ENCODE peak calls at places on chromosome 3, in seven cellular contexts. J is H1, I is HCT116, V is GM12878, N is SK-N-SH, X is K562, T is HepG2. D is an unnamed sample.

GRCh38 chr3:4776980-4777581 is 202.2 kb upstream of the BHLHE40 start:
- DNase-seq in J (no peak), I (no peak), V (peak; percentile 98), N (no peak), X (no peak), T (no peak), D (peak; percentile 94)

GRCh38 chr3:65347166-65347565 is 659.4 kb upstream of the ADAMTS9 start:
- DNase-seq in J (no peak), I (no peak), V (no peak), N (no peak), X (no peak), T (no peak), D (no peak)

GRCh38 chr3:56467801-56468183 is 475 bp downstream of the ERC2 start:
- DNase-seq in J (no peak), I (no peak), V (no peak), N (peak; percentile 69), X (no peak), T (no peak), D (no peak)

GRCh38 chr3:29764603-29765254 is 483.9 kb downstream of the RBMS3 start:
- DNase-seq in J (no peak), I (peak; percentile 16), V (no peak), N (no peak), X (no peak), T (no peak), D (peak; percentile 68)

GRCh38 chr3:36774072-36774471 is 9.7 kb upstream of the DCLK3 start:
- DNase-seq in J (no peak), I (no peak), V (no peak), N (no peak), X (no peak), T (no peak), D (no peak)

GRCh38 chr3:150081084-150081483 is 110.4 kb upstream of the PFN2 start:
- DNase-seq in J (no peak), I (no peak), V (no peak), N (no peak), X (no peak), T (no peak), D (peak; percentile 54)

GRCh38 chr3:78978037-78978436 is 789.8 kb downstream of the ROBO1 start:
- DNase-seq in J (no peak), I (no peak), V (no peak), N (no peak), X (no peak), T (peak; percentile 10), D (peak; percentile 8)

GRCh38 chr3:155390361-155390760 is 96.9 kb upstream of the STRIT1 start:
- DNase-seq in J (no peak), I (no peak), V (no peak), N (no peak), X (no peak), T (no peak), D (no peak)

GRCh38 chr3:115595611-115596010 is 27.7 kb upstream of the GAP43 start:
- DNase-seq in J (no peak), I (no peak), V (no peak), N (no peak), X (peak; percentile 1), T (peak; percentile 7), D (no peak)

GRCh38 chr3:52025453-52025852 is 29.8 kb upstream of the RPL29 start:
- DNase-seq in J (no peak), I (no peak), V (no peak), N (peak; percentile 77), X (no peak), T (no peak), D (no peak)

GRCh38 chr3:136343446-136343845 is 93.3 kb downstream of the PCCB start:
- DNase-seq in J (no peak), I (no peak), V (no peak), N (no peak), X (no peak), T (no peak), D (no peak)

DNA sequence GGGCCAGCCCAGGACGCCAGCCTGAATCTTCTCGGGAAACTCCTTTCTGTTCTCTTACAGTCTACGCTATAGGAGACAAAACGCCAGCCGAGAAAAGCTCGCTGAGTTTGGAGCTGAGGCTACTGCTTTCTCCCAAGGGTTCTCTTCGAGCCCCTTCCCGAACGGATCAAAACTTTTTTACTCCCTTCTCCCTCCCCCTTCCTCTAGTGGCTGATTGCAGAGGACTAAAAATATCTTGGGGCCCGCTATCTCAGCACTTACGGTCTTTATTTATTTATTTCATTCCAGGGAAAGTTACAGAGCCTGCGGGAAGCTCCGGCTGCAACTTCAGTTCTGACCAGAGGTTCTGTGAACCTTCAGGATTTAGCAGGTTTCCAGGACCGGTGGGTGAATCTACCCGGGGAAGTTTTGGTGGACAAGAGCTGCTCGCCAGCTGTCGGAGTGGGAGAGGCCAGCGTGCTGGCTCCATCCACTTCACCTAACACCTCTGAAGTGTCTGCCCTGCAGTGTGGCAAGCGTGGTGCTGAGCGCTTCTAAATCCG is 454 bp upstream of the PDZRN3 start:
- DNase-seq in J (peak; percentile 9), I (no peak), V (no peak), N (peak; percentile 54), X (no peak), T (no peak), D (peak; percentile 62)
- TF ChIP-seq JUND in J (no peak), I (no peak), V (no peak), N (no peak), X (no peak), T (no peak), D (no peak)

GRCh38 chr3:126126292-126126691 is 42.4 kb upstream of the SLC41A3 start:
- DNase-seq in J (no peak), I (no peak), V (no peak), N (peak; percentile 15), X (no peak), T (no peak), D (no peak)
- TF ChIP-seq JUND in J (no peak), I (no peak), V (no peak), N (no peak), X (no peak), T (no peak), D (no peak)

GRCh38 chr3:138186803-138187295 is 252 bp upstream of the ARMC8 start:
- DNase-seq in J (no peak), I (no peak), V (peak; percentile 54), N (peak; percentile 97), X (peak; percentile 89), T (no peak), D (no peak)
- TF ChIP-seq JUND in J (no peak), I (no peak), V (no peak), N (no peak), X (no peak), T (no peak), D (no peak)

GRCh38 chr3:113330742-113331141 is 110.6 kb downstream of the CFAP44 start:
- DNase-seq in J (no peak), I (no peak), V (no peak), N (no peak), X (no peak), T (no peak), D (no peak)
- TF ChIP-seq JUND in J (no peak), I (no peak), V (no peak), N (no peak), X (no peak), T (no peak), D (no peak)

GRCh38 chr3:54999159-54999558 is 71.3 kb upstream of the LRTM1 start:
- DNase-seq in J (peak; percentile 39), I (no peak), V (no peak), N (no peak), X (peak; percentile 22), T (peak; percentile 2), D (peak; percentile 8)

GRCh38 chr3:55002416-55002930 is 74.6 kb upstream of the LRTM1 start:
- DNase-seq in J (no peak), I (no peak), V (no peak), N (no peak), X (no peak), T (no peak), D (no peak)

GRCh38 chr3:55000546-55000945 is 72.7 kb upstream of the LRTM1 start:
- DNase-seq in J (no peak), I (no peak), V (no peak), N (peak; percentile 15), X (no peak), T (no peak), D (peak; percentile 1)

GRCh38 chr3:55000946-55001345 is 73.1 kb upstream of the LRTM1 start:
- DNase-seq in J (no peak), I (no peak), V (no peak), N (no peak), X (no peak), T (no peak), D (no peak)

DNA sequence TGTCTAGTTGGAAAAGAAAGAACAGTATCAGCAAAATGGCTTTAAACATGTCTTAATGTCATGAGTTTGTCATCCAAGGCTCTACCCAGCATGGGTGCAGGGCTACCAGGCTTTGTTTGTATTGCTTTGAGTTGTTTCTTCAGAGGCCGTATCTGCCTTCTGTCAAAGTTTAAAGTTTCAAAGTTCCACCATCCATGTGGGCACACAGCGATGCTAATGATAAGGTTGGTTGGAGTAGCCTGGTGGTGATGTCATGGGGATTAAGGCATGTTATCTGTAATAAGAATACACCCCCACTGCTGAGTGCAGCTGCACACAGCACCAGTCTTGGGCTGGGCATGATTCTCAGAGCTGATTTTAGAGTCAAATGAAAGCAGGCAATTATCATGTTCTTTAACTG is 71.9 kb upstream of the LRTM1 start:
- DNase-seq in J (no peak), I (no peak), V (no peak), N (no peak), X (no peak), T (no peak), D (no peak)
- TF ChIP-seq JUND in J (no peak), I (no peak), V (no peak), N (no peak), X (no peak), T (no peak), D (no peak)

D was measured in T47D.